ENCODE peak calls at places on chromosomes 13 and 19, in four cellular contexts. One of them, this sample, is unnamed.

GRCh38 chr19:45250832-45251451 is at the start of gene MARK4:
- DNase-seq in HFF-Myc: no peak
- DNase-seq in body of pancreas: peak
- DNase-seq in kidney: peak
- DNase-seq in this sample: no peak

GRCh38 chr13:113926301-113926761 is 47.5 kb downstream of the C13orf46 start:
- DNase-seq in HFF-Myc: no peak
- DNase-seq in body of pancreas: no peak
- DNase-seq in kidney: no peak
- DNase-seq in this sample: no peak

GRCh38 chr19:57269515-57270250 is 10.6 kb upstream of the ZNF460 start:
- DNase-seq in HFF-Myc: peak
- DNase-seq in body of pancreas: no peak
- DNase-seq in kidney: no peak
- DNase-seq in this sample: peak

GRCh38 chr19:34555447-34555846 is 73.9 kb downstream of the WTIP start:
- DNase-seq in HFF-Myc: no peak
- DNase-seq in body of pancreas: peak
- DNase-seq in kidney: no peak
- DNase-seq in this sample: no peak

GRCh38 chr19:49475191-49475932 is 1.3 kb downstream of the FLT3LG start:
- DNase-seq in HFF-Myc: no peak
- DNase-seq in body of pancreas: no peak
- DNase-seq in kidney: no peak
- DNase-seq in this sample: no peak

GRCh38 chr13:99312493-99312883 is 5.3 kb upstream of the GPR183 start:
- DNase-seq in HFF-Myc: peak
- DNase-seq in body of pancreas: peak
- DNase-seq in kidney: no peak
- DNase-seq in this sample: no peak

GRCh38 chr13:20171364-20171763 is 10.5 kb upstream of the GJA3 start:
- DNase-seq in HFF-Myc: no peak
- DNase-seq in body of pancreas: no peak
- DNase-seq in kidney: no peak
- DNase-seq in this sample: no peak

GRCh38 chr13:28564030-28564429 is 69.1 kb upstream of the FLT1 start:
- DNase-seq in HFF-Myc: no peak
- DNase-seq in body of pancreas: no peak
- DNase-seq in kidney: peak
- DNase-seq in this sample: no peak

GRCh38 chr13:30576528-30576927 is 41.2 kb upstream of the USPL1 start:
- DNase-seq in HFF-Myc: no peak
- DNase-seq in body of pancreas: peak
- DNase-seq in kidney: no peak
- DNase-seq in this sample: no peak

GRCh38 chr13:26872444-26873173 is 112.0 kb upstream of the GPR12 start:
- DNase-seq in HFF-Myc: peak
- DNase-seq in body of pancreas: peak
- DNase-seq in kidney: no peak
- DNase-seq in this sample: no peak

GRCh38 chr19:46386996-46387712 is 26.2 kb downstream of the CCDC8 start:
- DNase-seq in HFF-Myc: no peak
- DNase-seq in body of pancreas: no peak
- DNase-seq in kidney: peak
- DNase-seq in this sample: no peak

GRCh38 chr13:30002577-30002976 is 152.2 kb upstream of the UBL3 start:
- DNase-seq in HFF-Myc: no peak
- DNase-seq in body of pancreas: no peak
- DNase-seq in kidney: no peak
- DNase-seq in this sample: peak

GRCh38 chr13:99663185-99663825 is 162.0 kb downstream of the TM9SF2 start:
- DNase-seq in HFF-Myc: no peak
- DNase-seq in body of pancreas: no peak
- DNase-seq in kidney: no peak
- DNase-seq in this sample: no peak

GRCh38 chr13:104898484-104898883 is 1637.0 kb downstream of the EFNB2 start:
- DNase-seq in HFF-Myc: no peak
- DNase-seq in body of pancreas: no peak
- DNase-seq in kidney: no peak
- DNase-seq in this sample: no peak

GRCh38 chr19:18743281-18743825 is 47.8 kb downstream of the COMP start:
- DNase-seq in HFF-Myc: no peak
- DNase-seq in body of pancreas: peak
- DNase-seq in kidney: peak
- DNase-seq in this sample: peak

GRCh38 chr19:33506498-33506897 is 15.1 kb downstream of the PEPD start:
- DNase-seq in HFF-Myc: no peak
- DNase-seq in body of pancreas: no peak
- DNase-seq in kidney: no peak
- DNase-seq in this sample: no peak

GRCh38 chr13:85990397-85990796 is 191.2 kb upstream of the SLITRK6 start:
- DNase-seq in HFF-Myc: no peak
- DNase-seq in body of pancreas: no peak
- DNase-seq in kidney: no peak
- DNase-seq in this sample: no peak

GRCh38 chr13:76386316-76386715 is 499.9 kb downstream of the KCTD12 start:
- DNase-seq in HFF-Myc: no peak
- DNase-seq in body of pancreas: no peak
- DNase-seq in kidney: no peak
- DNase-seq in this sample: no peak

GRCh38 chr19:5822181-5822844 is 17.2 kb downstream of the FUT6 start:
- DNase-seq in HFF-Myc: no peak
- DNase-seq in body of pancreas: no peak
- DNase-seq in kidney: no peak
- DNase-seq in this sample: no peak

GRCh38 chr13:78382946-78383542 is 220.3 kb downstream of the POU4F1 start:
- DNase-seq in HFF-Myc: no peak
- DNase-seq in body of pancreas: no peak
- DNase-seq in kidney: no peak
- DNase-seq in this sample: no peak

GRCh38 chr13:68895696-68896095 is 1211.9 kb upstream of the ATXN8OS start:
- DNase-seq in HFF-Myc: no peak
- DNase-seq in body of pancreas: no peak
- DNase-seq in kidney: no peak
- DNase-seq in this sample: no peak

GRCh38 chr13:100440756-100441421 is 147.7 kb downstream of the GGACT start:
- DNase-seq in HFF-Myc: no peak
- DNase-seq in body of pancreas: no peak
- DNase-seq in kidney: no peak
- DNase-seq in this sample: peak

GRCh38 chr13:103351035-103351828 is 285.0 kb upstream of the SLC10A2 start:
- DNase-seq in HFF-Myc: no peak
- DNase-seq in body of pancreas: peak
- DNase-seq in kidney: no peak
- DNase-seq in this sample: no peak

GRCh38 chr13:87820221-87820620 is 149.1 kb downstream of the SLITRK5 start:
- DNase-seq in HFF-Myc: no peak
- DNase-seq in body of pancreas: no peak
- DNase-seq in kidney: no peak
- DNase-seq in this sample: no peak

GRCh38 chr19:48371367-48371766 is 7.2 kb downstream of the SYNGR4 start:
- DNase-seq in HFF-Myc: no peak
- DNase-seq in body of pancreas: no peak
- DNase-seq in kidney: no peak
- DNase-seq in this sample: no peak

GRCh38 chr19:31149306-31149975 is 199.8 kb downstream of the TSHZ3 start:
- DNase-seq in HFF-Myc: no peak
- DNase-seq in body of pancreas: no peak
- DNase-seq in kidney: no peak
- DNase-seq in this sample: no peak

GRCh38 chr19:7681336-7682174 is 922 bp downstream of the TRAPPC5 start:
- DNase-seq in HFF-Myc: peak
- DNase-seq in body of pancreas: peak
- DNase-seq in kidney: peak
- DNase-seq in this sample: peak

GRCh38 chr13:41742917-41743552 is 217.9 kb downstream of the VWA8 start:
- DNase-seq in HFF-Myc: no peak
- DNase-seq in body of pancreas: no peak
- DNase-seq in kidney: no peak
- DNase-seq in this sample: no peak

GRCh38 chr19:55529636-55530230 is 7.2 kb downstream of the SBK2 start:
- DNase-seq in HFF-Myc: no peak
- DNase-seq in body of pancreas: no peak
- DNase-seq in kidney: no peak
- DNase-seq in this sample: no peak

GRCh38 chr13:56189978-56190377 is 950.7 kb upstream of the PRR20A start:
- DNase-seq in HFF-Myc: no peak
- DNase-seq in body of pancreas: no peak
- DNase-seq in kidney: no peak
- DNase-seq in this sample: no peak

GRCh38 chr13:80214521-80214941 is 126.4 kb downstream of the SPRY2 start:
- DNase-seq in HFF-Myc: no peak
- DNase-seq in body of pancreas: no peak
- DNase-seq in kidney: no peak
- DNase-seq in this sample: peak

GRCh38 chr13:113928701-113929627 is 44.9 kb downstream of the C13orf46 start:
- DNase-seq in HFF-Myc: peak
- DNase-seq in body of pancreas: peak
- DNase-seq in kidney: peak
- DNase-seq in this sample: peak

GRCh38 chr13:108919036-108919907 is 289.9 kb downstream of the MYO16 start:
- DNase-seq in HFF-Myc: no peak
- DNase-seq in body of pancreas: no peak
- DNase-seq in kidney: no peak
- DNase-seq in this sample: no peak

GRCh38 chr19:38505958-38506357 is 72.5 kb downstream of the RYR1 start:
- DNase-seq in HFF-Myc: no peak
- DNase-seq in body of pancreas: no peak
- DNase-seq in kidney: no peak
- DNase-seq in this sample: no peak

GRCh38 chr19:38500450-38500849 is 67.0 kb downstream of the RYR1 start:
- DNase-seq in HFF-Myc: no peak
- DNase-seq in body of pancreas: no peak
- DNase-seq in kidney: no peak
- DNase-seq in this sample: no peak

GRCh38 chr19:38499532-38499931 is 66.0 kb downstream of the RYR1 start:
- DNase-seq in HFF-Myc: no peak
- DNase-seq in body of pancreas: no peak
- DNase-seq in kidney: no peak
- DNase-seq in this sample: no peak

GRCh38 chr19:38506375-38506722 is 72.9 kb downstream of the RYR1 start:
- DNase-seq in HFF-Myc: no peak
- DNase-seq in body of pancreas: no peak
- DNase-seq in kidney: no peak
- DNase-seq in this sample: no peak

DNA sequence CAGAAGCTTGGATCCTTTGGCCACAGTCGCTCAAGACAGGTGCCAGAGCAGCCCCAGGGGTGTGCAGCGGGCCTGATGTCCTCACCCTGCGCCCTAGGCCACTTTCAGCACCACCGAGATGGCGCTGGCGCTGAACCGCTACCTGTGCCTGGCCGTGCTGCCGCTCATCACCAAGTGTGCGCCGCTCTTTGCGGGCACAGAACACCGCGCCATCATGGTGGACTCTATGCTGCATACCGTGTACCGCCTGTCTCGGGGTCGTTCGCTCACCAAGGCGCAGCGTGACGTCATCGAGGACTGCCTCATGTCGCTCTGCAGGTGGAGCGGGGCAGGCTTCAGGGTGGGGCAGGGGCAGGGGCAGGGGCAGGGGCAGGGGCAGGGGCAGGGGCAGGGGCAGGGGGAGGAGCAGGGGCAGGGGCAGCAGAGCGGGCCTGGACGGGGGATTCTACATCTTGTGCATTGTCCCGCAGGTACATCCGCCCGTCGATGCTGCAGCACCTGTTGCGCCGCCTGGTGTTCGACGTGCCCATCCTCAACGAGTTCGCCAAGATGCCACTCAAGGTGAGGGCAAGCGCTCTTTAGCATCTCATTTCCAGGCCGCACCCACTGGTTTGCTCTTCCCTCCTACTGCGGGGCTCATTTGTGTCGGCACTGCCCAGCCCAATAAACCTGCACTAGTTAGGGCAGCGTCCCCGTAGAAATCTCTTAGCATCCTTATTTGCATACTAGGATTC is 69.1 kb downstream of the RYR1 start:
- DNase-seq in HFF-Myc: no peak
- DNase-seq in body of pancreas: no peak
- DNase-seq in kidney: no peak
- DNase-seq in this sample: no peak
- TF ChIP-seq CTCF in HFF-Myc: no peak
- TF ChIP-seq CTCF in body of pancreas: no peak
- TF ChIP-seq CTCF in kidney: no peak
- TF ChIP-seq CTCF in this sample: no peak

DNA sequence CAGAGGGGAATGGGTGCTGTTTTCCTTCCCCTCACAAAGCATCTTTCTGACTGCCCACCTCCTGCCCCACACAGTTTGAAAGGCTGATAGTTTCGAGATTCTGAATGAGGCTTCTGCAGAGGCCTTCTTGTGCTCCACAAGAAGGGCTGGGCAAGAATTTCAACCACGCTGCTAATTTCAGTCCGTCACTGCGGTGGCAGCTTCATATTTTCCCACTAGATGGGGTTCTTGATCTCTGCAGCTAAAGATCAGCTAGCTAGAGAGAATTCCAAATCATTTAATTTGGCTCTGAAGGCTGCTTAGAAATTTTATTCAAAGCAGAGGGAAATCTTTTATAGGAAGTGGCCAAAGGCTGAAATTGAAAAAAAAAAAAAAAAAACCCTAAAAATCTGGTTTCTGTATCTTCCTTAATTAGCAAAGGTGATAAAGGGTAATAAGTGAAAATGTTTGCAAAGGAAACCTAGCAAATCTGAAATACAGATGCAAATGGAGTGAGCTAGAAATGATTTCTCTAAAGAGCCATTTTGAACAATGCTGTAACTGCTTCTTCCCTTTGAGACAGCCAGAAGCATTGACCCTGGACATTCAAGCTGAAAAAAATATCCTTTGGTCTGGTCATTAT is 38.0 kb upstream of the C13orf42 start:
- DNase-seq in HFF-Myc: no peak
- DNase-seq in body of pancreas: peak
- DNase-seq in kidney: no peak
- DNase-seq in this sample: peak
- TF ChIP-seq CTCF in HFF-Myc: peak
- TF ChIP-seq CTCF in body of pancreas: peak
- TF ChIP-seq CTCF in kidney: peak
- TF ChIP-seq CTCF in this sample: peak

GRCh38 chr19:42051166-42052115 is 18.6 kb downstream of the GRIK5 start:
- DNase-seq in HFF-Myc: no peak
- DNase-seq in body of pancreas: no peak
- DNase-seq in kidney: no peak
- DNase-seq in this sample: no peak
- TF ChIP-seq CTCF in HFF-Myc: no peak
- TF ChIP-seq CTCF in body of pancreas: no peak
- TF ChIP-seq CTCF in kidney: no peak
- TF ChIP-seq CTCF in this sample: no peak

GRCh38 chr19:4389064-4389375 is 11.3 kb downstream of the SH3GL1 start:
- DNase-seq in HFF-Myc: no peak
- DNase-seq in body of pancreas: no peak
- DNase-seq in kidney: no peak
- DNase-seq in this sample: no peak

GRCh38 chr19:4385291-4386037 is 14.9 kb downstream of the SH3GL1 start:
- DNase-seq in HFF-Myc: no peak
- DNase-seq in body of pancreas: no peak
- DNase-seq in kidney: no peak
- DNase-seq in this sample: no peak

GRCh38 chr19:4388171-4389063 is 11.9 kb downstream of the SH3GL1 start:
- DNase-seq in HFF-Myc: no peak
- DNase-seq in body of pancreas: no peak
- DNase-seq in kidney: peak
- DNase-seq in this sample: no peak

GRCh38 chr19:4389511-4390016 is 10.8 kb downstream of the SH3GL1 start:
- DNase-seq in HFF-Myc: no peak
- DNase-seq in body of pancreas: no peak
- DNase-seq in kidney: no peak
- DNase-seq in this sample: no peak

GRCh38 chr19:4386038-4386782 is 14.1 kb downstream of the SH3GL1 start:
- DNase-seq in HFF-Myc: no peak
- DNase-seq in body of pancreas: no peak
- DNase-seq in kidney: no peak
- DNase-seq in this sample: no peak
- TF ChIP-seq CTCF in HFF-Myc: no peak
- TF ChIP-seq CTCF in body of pancreas: no peak
- TF ChIP-seq CTCF in kidney: no peak
- TF ChIP-seq CTCF in this sample: peak

This sample was measured in AG04450.